ENCODE peak calls at places on chromosome 19, in nine cellular contexts. U, N, V, A, W, B, L, D and Y are unnamed samples.

GRCh38 chr19:20179946-20180345 is 12.9 kb downstream of the ZNF486 start:
- DNase-seq in B (no peak), N (no peak), A (no peak), V (no peak), W (no peak), U (peak; percentile 21), L (no peak), D (no peak), Y (no peak)

GRCh38 chr19:15475611-15476010 is 3.7 kb downstream of the PGLYRP2 start:
- DNase-seq in V (no peak), W (no peak), U (no peak), B (no peak), N (no peak), D (no peak), A (no peak), L (no peak), Y (no peak)

GRCh38 chr19:30923096-30923495 is 426.1 kb downstream of the TSHZ3 start:
- DNase-seq in A (no peak), V (no peak), N (peak; percentile 8), L (no peak), B (no peak), W (no peak), U (no peak), D (no peak), Y (no peak)

GRCh38 chr19:3862826-3863500 is 5.9 kb downstream of the ZFR2 start:
- DNase-seq in V (no peak), N (no peak), L (no peak), U (no peak), A (no peak), B (no peak), W (no peak), D (no peak), Y (no peak)

GRCh38 chr19:13834308-13834790 is 39.1 kb downstream of the ZSWIM4 start:
- DNase-seq in L (no peak), A (no peak), D (peak; percentile 57), V (no peak), B (no peak), W (no peak), U (no peak), N (no peak), Y (no peak)

GRCh38 chr19:18239303-18239702 is 13.1 kb upstream of the PDE4C start:
- DNase-seq in U (no peak), W (no peak), D (no peak), B (peak; percentile 62), L (no peak), A (no peak), N (no peak), V (peak; percentile 45), Y (no peak)

GRCh38 chr19:6062274-6062673 is 48.0 kb downstream of the RFX2 start:
- DNase-seq in V (peak; percentile 65), D (no peak), U (peak; percentile 61), B (no peak), A (no peak), W (no peak), N (peak; percentile 67), L (no peak), Y (no peak)

GRCh38 chr19:8302357-8302691 is 5.8 kb downstream of the CD320 start:
- DNase-seq in L (no peak), A (no peak), V (no peak), W (no peak), D (peak; percentile 20), N (peak; percentile 44), U (no peak), B (no peak), Y (no peak)

GRCh38 chr19:52825765-52826164 is 4.3 kb upstream of the ZNF28 start:
- DNase-seq in A (no peak), V (no peak), U (no peak), W (no peak), B (no peak), N (no peak), D (no peak), L (no peak), Y (no peak)

GRCh38 chr19:49890349-49891311 is 6.1 kb downstream of the IL4I1 start:
- DNase-seq in A (no peak), U (no peak), V (peak; percentile 66), W (no peak), L (peak; percentile 68), B (peak; percentile 91), D (no peak), N (no peak), Y (peak; percentile 14)

GRCh38 chr19:4094761-4095487 is 28.2 kb upstream of the ZBTB7A start:
- DNase-seq in V (no peak), U (no peak), D (no peak), B (no peak), W (no peak), L (no peak), A (no peak), N (no peak), Y (no peak)

GRCh38 chr19:34131100-34131499 is 41.2 kb upstream of the LSM14A start:
- DNase-seq in U (no peak), V (no peak), B (no peak), D (no peak), L (no peak), W (no peak), A (no peak), N (no peak), Y (no peak)

GRCh38 chr19:40703029-40703755 is 12.7 kb upstream of the NUMBL start:
- DNase-seq in U (no peak), B (no peak), V (no peak), L (no peak), A (no peak), N (no peak), D (no peak), W (no peak), Y (no peak)

GRCh38 chr19:56076413-56076998 is 44.6 kb downstream of the ZNF787 start:
- DNase-seq in D (peak; percentile 77), A (peak; percentile 50), U (peak; percentile 56), W (peak; percentile 91), V (peak; percentile 51), L (peak; percentile 9), N (no peak), B (peak; percentile 70), Y (peak; percentile 28)

GRCh38 chr19:20313894-20314293 is 146.9 kb downstream of the ZNF486 start:
- DNase-seq in W (no peak), D (no peak), B (no peak), N (no peak), V (no peak), L (no peak), A (no peak), U (no peak), Y (no peak)

GRCh38 chr19:3751236-3751635 is 10.3 kb downstream of the APBA3 start:
- DNase-seq in D (no peak), N (no peak), U (no peak), A (no peak), W (no peak), V (no peak), L (no peak), B (no peak), Y (no peak)

GRCh38 chr19:36638862-36639510 is 27.7 kb downstream of the ZNF461 start:
- DNase-seq in A (no peak), B (no peak), W (no peak), U (peak; percentile 2), L (no peak), D (peak; percentile 4), N (no peak), V (no peak), Y (no peak)

GRCh38 chr19:1859319-1859718 is 4.1 kb downstream of the KLF16 start:
- DNase-seq in N (no peak), A (no peak), V (no peak), B (no peak), L (no peak), W (no peak), D (no peak), U (no peak), Y (no peak)